ENCODE peak calls at places on chromosome 2, in four cellular contexts. I is endothelial cell of umbilical vein, C is sigmoid colon, E is SK-N-SH. J is an unnamed sample.

GRCh38 chr2:189305291-189305943 is 125.9 kb upstream of the COL5A2 start:
- DNase-seq in E (no peak), I (no peak), C (no peak), J (no peak)

GRCh38 chr2:191696001-191696400 is 18.1 kb downstream of the NABP1 start:
- DNase-seq in E (no peak), I (no peak), C (peak; percentile 72), J (no peak)

GRCh38 chr2:26001743-26002341 is 19.5 kb upstream of the KIF3C start:
- DNase-seq in C (peak; percentile 90), I (peak; percentile 55), E (no peak), J (no peak)

GRCh38 chr2:120559401-120559800 is 176.3 kb upstream of the GLI2 start:
- DNase-seq in I (no peak), E (no peak), C (no peak), J (no peak)

GRCh38 chr2:175804130-175804529 is 197.9 kb downstream of the LNPK start:
- DNase-seq in E (no peak), C (no peak), I (no peak), J (no peak)

GRCh38 chr2:26922638-26923466 is 47.6 kb upstream of the MAPRE3 start:
- DNase-seq in C (peak; percentile 74), E (peak; percentile 89), I (peak; percentile 33), J (peak; percentile 38)

GRCh38 chr2:23495661-23496114 is 110.7 kb downstream of the KLHL29 start:
- DNase-seq in C (no peak), I (no peak), E (no peak), J (no peak)

GRCh38 chr2:10868465-10869314 is 43.0 kb upstream of the KCNF1 start:
- DNase-seq in E (peak; percentile 75), I (no peak), C (peak; percentile 75), J (no peak)

GRCh38 chr2:146481629-146482028 is 1363.2 kb upstream of the ACVR2A start:
- DNase-seq in I (peak; percentile 21), E (no peak), C (no peak), J (no peak)

GRCh38 chr2:218568190-218569037 is at the start of the genes CNOT9 and USP37:
- DNase-seq in E (peak; percentile 98), I (peak; percentile 99), C (peak; percentile 100), J (peak; percentile 81)

GRCh38 chr2:21381421-21381820 is 257.7 kb downstream of the TDRD15 start:
- DNase-seq in C (no peak), E (no peak), I (no peak), J (no peak)

GRCh38 chr2:105853354-105854088 is 108.8 kb downstream of the NCK2 start:
- DNase-seq in C (no peak), I (no peak), E (no peak), J (no peak)

GRCh38 chr2:8455236-8456148 is 226.4 kb upstream of the ID2 start:
- DNase-seq in E (no peak), C (peak; percentile 57), I (no peak), J (no peak)

GRCh38 chr2:181780159-181781081 is 100.1 kb upstream of the NEUROD1 start:
- DNase-seq in E (no peak), C (peak; percentile 69), I (peak; percentile 57), J (no peak)

GRCh38 chr2:237591379-237591881 is 896 bp upstream of the RAB17 start:
- DNase-seq in E (no peak), C (no peak), I (no peak), J (no peak)

GRCh38 chr2:106624787-106625369 is 137.7 kb downstream of the CD8B2 start:
- DNase-seq in C (no peak), E (no peak), I (no peak), J (no peak)

GRCh38 chr2:238096311-238097011 is 3.7 kb upstream of the ESPNL start:
- DNase-seq in C (no peak), E (peak; percentile 27), I (no peak), J (no peak)

GRCh38 chr2:129794116-129794515 is 185.3 kb upstream of the RAB6C start:
- DNase-seq in E (no peak), C (no peak), I (no peak), J (no peak)

GRCh38 chr2:98464772-98465310 is 20.2 kb downstream of the INPP4A start:
- DNase-seq in C (peak; percentile 61), I (peak; percentile 28), E (no peak), J (no peak)

GRCh38 chr2:73202156-73203054 is at the start of gene NOTO:
- DNase-seq in E (peak; percentile 73), C (no peak), I (no peak), J (no peak)

GRCh38 chr2:190718652-190719526 is 70.0 kb downstream of the NAB1 start:
- DNase-seq in C (no peak), E (peak; percentile 16), I (peak; percentile 85), J (no peak)

GRCh38 chr2:197437380-197437779 is 2.6 kb upstream of the SF3B1 start:
- DNase-seq in C (no peak), I (no peak), E (no peak), J (no peak)

GRCh38 chr2:43464546-43464945 is 131.3 kb downstream of the THADA start:
- DNase-seq in C (peak; percentile 84), E (no peak), I (no peak), J (no peak)

GRCh38 chr2:230751062-230751461 is 38.4 kb downstream of the CAB39 start:
- DNase-seq in I (peak; percentile 24), E (no peak), C (no peak), J (no peak)

GRCh38 chr2:73899801-73900336 is 7.1 kb downstream of the ACTG2 start:
- DNase-seq in C (peak; percentile 52), I (no peak), E (no peak), J (no peak)

GRCh38 chr2:230137902-230138539 is 69.3 kb upstream of the SLC16A14 start:
- DNase-seq in E (no peak), I (no peak), C (no peak), J (no peak)

GRCh38 chr2:225103737-225104141 is 61.5 kb upstream of the DOCK10 start:
- DNase-seq in E (no peak), C (no peak), I (peak; percentile 24), J (no peak)

GRCh38 chr2:46299365-46300263 is 2.4 kb downstream of the EPAS1 start:
- DNase-seq in I (peak; percentile 73), E (peak; percentile 72), C (peak; percentile 88), J (no peak)

GRCh38 chr2:72999729-73000725 is 71.5 kb downstream of the SFXN5 start:
- DNase-seq in C (no peak), I (peak; percentile 27), E (no peak), J (no peak)

GRCh38 chr2:33839791-33840190 is 240.7 kb upstream of the FAM98A start:
- DNase-seq in C (no peak), E (no peak), I (no peak), J (no peak)

GRCh38 chr2:134245340-134245984 is 8.4 kb upstream of the MGAT5 start:
- DNase-seq in C (peak; percentile 82), I (peak; percentile 57), E (peak; percentile 43), J (no peak)

GRCh38 chr2:212892193-212892592 is 259.2 kb downstream of the IKZF2 start:
- DNase-seq in I (peak; percentile 60), E (peak; percentile 34), C (no peak), J (no peak)

GRCh38 chr2:99481941-99482340 is 7.9 kb downstream of the REV1 start:
- DNase-seq in I (no peak), E (no peak), C (no peak), J (no peak)

GRCh38 chr2:132668189-132668833 is 1.7 kb downstream of the LYPD1 start:
- DNase-seq in E (peak; percentile 77), C (no peak), I (peak; percentile 45), J (no peak)

GRCh38 chr2:210912779-210913178 is 356.4 kb downstream of the CPS1 start:
- DNase-seq in E (no peak), C (no peak), I (no peak), J (no peak)

GRCh38 chr2:210917465-210917864 is 361.1 kb downstream of the CPS1 start:
- DNase-seq in E (no peak), C (no peak), I (no peak), J (no peak)

GRCh38 chr2:210913461-210913860 is 357.1 kb downstream of the CPS1 start:
- DNase-seq in E (peak; percentile 8), I (no peak), C (no peak), J (no peak)

GRCh38 chr2:210915912-210916311 is 359.5 kb downstream of the CPS1 start:
- DNase-seq in E (no peak), I (no peak), C (no peak), J (no peak)
- TF ChIP-seq POLR2AphosphoS5 in E (no peak), I (no peak), C (no peak), J (no peak)

DNA sequence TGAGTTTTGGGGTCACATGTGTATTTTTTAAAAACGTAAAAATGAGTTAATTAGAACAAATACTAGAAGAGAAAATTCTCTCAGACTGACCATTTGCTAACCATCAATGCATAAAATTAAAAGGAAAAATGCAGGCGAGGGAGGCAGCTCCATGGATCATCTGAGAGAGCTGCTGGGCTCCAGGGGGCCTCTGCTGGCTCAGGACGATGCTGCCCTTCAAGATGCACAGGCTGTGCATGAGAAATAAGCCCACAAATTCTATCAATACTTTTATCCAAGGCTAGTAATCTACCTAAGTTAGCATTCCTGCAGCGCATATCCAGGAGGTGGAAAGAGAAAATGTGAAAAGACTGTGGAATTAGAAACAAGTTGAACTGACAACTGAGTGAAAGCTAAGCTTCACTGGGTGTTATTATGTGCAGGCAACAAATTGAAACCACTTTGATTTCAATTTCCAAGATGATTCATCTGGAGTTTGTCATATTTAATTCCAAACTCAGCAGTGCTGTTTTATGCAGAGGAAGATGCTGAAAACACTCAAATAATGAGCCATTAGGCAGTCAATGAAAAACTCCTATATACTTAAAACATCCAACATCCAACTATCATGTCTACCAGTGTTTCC is 261.1 kb downstream of the NBAS start:
- DNase-seq in E (no peak), I (no peak), C (no peak), J (no peak)
- TF ChIP-seq POLR2AphosphoS5 in E (no peak), I (no peak), C (no peak), J (no peak)

GRCh38 chr2:159798376-159798724 is 342 bp upstream of the CD302 start:
- DNase-seq in E (peak; percentile 32), I (no peak), C (no peak), J (no peak)

GRCh38 chr2:159801925-159802324 is 3.9 kb upstream of the CD302 start:
- DNase-seq in I (no peak), C (no peak), E (no peak), J (no peak)

GRCh38 chr2:159795781-159796667 is 2.0 kb downstream of the CD302 start:
- DNase-seq in E (no peak), I (peak; percentile 47), C (no peak), J (no peak)

GRCh38 chr2:159799833-159800232 is 1.8 kb upstream of the CD302 start:
- DNase-seq in C (no peak), I (no peak), E (no peak), J (no peak)

GRCh38 chr2:159797468-159798375 is at the start of gene CD302:
- DNase-seq in E (peak; percentile 87), C (peak; percentile 84), I (peak; percentile 75), J (peak; percentile 53)
- TF ChIP-seq POLR2AphosphoS5 in E (no peak), C (no peak), I (peak; percentile 29), J (peak; percentile 52)

DNA sequence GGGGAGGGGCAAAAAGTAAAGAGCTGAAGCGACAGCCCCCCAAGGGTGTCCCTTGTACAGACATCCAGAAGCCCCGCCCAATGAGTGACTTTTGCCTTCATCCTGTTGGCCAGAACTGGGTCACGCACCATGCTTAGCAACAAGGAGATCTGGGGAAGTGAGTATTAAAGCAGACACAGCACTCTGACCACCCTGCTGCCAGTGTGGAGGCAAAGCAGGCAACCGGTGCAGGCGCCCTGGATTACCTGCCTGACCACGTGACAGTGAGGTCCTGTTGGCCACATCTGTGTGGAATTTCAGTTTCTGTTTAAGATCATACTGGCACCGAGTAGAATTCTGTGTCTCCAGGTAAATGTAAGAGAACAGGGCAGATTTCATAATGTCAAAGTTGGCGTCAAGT is 21.6 kb upstream of the BIN1 start:
- DNase-seq in I (no peak), E (peak; percentile 74), C (no peak), J (no peak)
- TF ChIP-seq POLR2AphosphoS5 in I (no peak), E (no peak), C (no peak), J (no peak)

GRCh38 chr2:180463608-180464007 is 456.5 kb upstream of the CWC22 start:
- DNase-seq in E (no peak), C (no peak), I (no peak), J (no peak)
- TF ChIP-seq POLR2AphosphoS5 in E (no peak), C (no peak), I (no peak), J (no peak)

J was measured in GM12892.